ENCODE peak calls at places on chromosome 22, in ten cellular contexts. U, S, F, A, Y, K, E, B, C and Z are unnamed samples.

GRCh38 chr22:50189849-50190181 is 4.1 kb downstream of the TRABD start:
- DNase-seq in U (no peak), S (no peak), F (no peak), A (no peak), Y (no peak), K (peak), E (peak), B (no peak), C (no peak), Z (peak)

GRCh38 chr22:30857103-30857502 is 111.5 kb downstream of the MORC2 start:
- DNase-seq in U (no peak), S (no peak), F (no peak), A (no peak), Y (no peak), K (no peak), E (no peak), B (no peak), C (no peak), Z (no peak)

GRCh38 chr22:33379836-33380235 is 321.7 kb upstream of the SYN3 start:
- DNase-seq in U (peak), S (no peak), F (no peak), A (no peak), Y (no peak), K (no peak), E (no peak), B (no peak), C (no peak), Z (no peak)

GRCh38 chr22:31425331-31426050 is 26.1 kb downstream of the DRG1 start:
- DNase-seq in U (no peak), S (no peak), F (no peak), A (peak), Y (no peak), K (no peak), E (peak), B (peak), C (no peak), Z (peak)

GRCh38 chr22:32625985-32626384 is 151.4 kb downstream of the FBXO7 start:
- DNase-seq in U (no peak), S (no peak), F (no peak), A (no peak), Y (peak), K (no peak), E (no peak), B (no peak), C (no peak), Z (peak)

GRCh38 chr22:33918676-33919590 is 1.3 kb downstream of the LARGE1 start:
- DNase-seq in U (no peak), S (no peak), F (no peak), A (peak), Y (peak), K (no peak), E (peak), B (peak), C (peak), Z (no peak)

GRCh38 chr22:24474649-24475048 is 20.5 kb upstream of the UPB1 start:
- DNase-seq in U (no peak), S (no peak), F (no peak), A (no peak), Y (no peak), K (no peak), E (no peak), B (no peak), C (no peak), Z (peak)

GRCh38 chr22:30890689-30891442 is 77.7 kb downstream of the MORC2 start:
- DNase-seq in U (peak), S (no peak), F (peak), A (peak), Y (peak), K (peak), E (peak), B (peak), C (peak), Z (peak)

GRCh38 chr22:27749597-27750225 is 51.8 kb downstream of the MN1 start:
- DNase-seq in U (no peak), S (no peak), F (no peak), A (no peak), Y (peak), K (no peak), E (no peak), B (peak), C (no peak), Z (peak)

GRCh38 chr22:36858966-36859365 is 1.8 kb upstream of the NCF4 start:
- DNase-seq in U (no peak), S (no peak), F (no peak), A (no peak), Y (no peak), K (no peak), E (no peak), B (no peak), C (no peak), Z (no peak)

GRCh38 chr22:36860017-36860416 is 789 bp upstream of the NCF4 start:
- DNase-seq in U (no peak), S (no peak), F (no peak), A (no peak), Y (no peak), K (no peak), E (no peak), B (peak), C (no peak), Z (no peak)

GRCh38 chr22:36862251-36863242 is 1.7 kb downstream of the NCF4 start:
- DNase-seq in U (no peak), S (peak), F (no peak), A (peak), Y (no peak), K (peak), E (no peak), B (no peak), C (peak), Z (no peak)

GRCh38 chr22:36860438-36860820 is 377 bp upstream of the NCF4 start:
- DNase-seq in U (no peak), S (no peak), F (no peak), A (no peak), Y (no peak), K (no peak), E (no peak), B (no peak), C (no peak), Z (no peak)

GRCh38 chr22:36860821-36861659 is at the start of gene NCF4:
- DNase-seq in U (peak), S (peak), F (no peak), A (peak), Y (no peak), K (peak), E (no peak), B (no peak), C (peak), Z (no peak)
- H3K4me3 ChIP-seq in U (peak), S (peak), F (no peak), A (no peak), Y (no peak), K (no peak), E (no peak), B (no peak), C (peak), Z (no peak)

DNA sequence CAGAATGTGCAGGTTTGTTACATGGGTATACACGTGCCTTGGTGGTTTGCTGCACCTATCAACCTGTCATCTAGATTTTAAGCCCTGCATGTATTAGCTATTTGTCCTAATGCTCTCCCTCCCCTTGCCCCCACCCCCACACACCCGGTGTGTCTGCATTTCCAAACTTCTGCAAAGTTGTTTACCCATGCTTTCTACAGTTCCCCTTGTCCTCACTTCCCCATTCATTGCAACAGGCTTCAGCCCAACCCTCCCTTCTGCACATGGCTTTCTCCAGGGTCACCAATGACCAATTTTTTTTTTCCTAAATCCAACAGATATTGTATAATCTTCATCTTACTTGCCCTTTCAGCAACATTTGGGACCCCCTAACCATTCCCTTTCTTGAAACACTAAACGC is 32.0 kb upstream of the NUP50 start:
- DNase-seq in U (peak), S (peak), F (no peak), A (peak), Y (no peak), K (peak), E (no peak), B (no peak), C (peak), Z (no peak)
- H3K4me3 ChIP-seq in U (no peak), S (no peak), F (no peak), A (no peak), Y (no peak), K (no peak), E (no peak), B (no peak), C (no peak), Z (no peak)

DNA sequence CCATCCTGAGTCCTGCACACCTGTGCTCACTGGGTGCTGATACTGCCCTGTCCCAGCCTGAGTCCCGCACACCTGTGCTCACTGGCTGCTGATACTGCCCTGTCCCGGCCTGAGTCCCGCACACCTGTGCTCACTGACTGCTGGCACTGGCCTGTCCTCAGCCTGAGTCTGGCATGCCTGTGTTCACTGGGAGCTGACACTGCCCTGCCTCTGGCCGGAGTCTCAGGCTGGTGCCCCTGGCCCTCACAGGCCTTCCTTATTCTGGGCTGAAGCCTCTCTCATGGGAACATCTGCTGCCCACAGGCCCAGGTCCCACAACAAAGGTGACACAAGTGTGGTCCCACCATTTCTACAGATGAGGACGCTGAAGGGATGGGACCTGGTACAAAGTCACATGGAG is 115.1 kb downstream of the MPPED1 start:
- DNase-seq in U (no peak), S (no peak), F (no peak), A (no peak), Y (no peak), K (no peak), E (no peak), B (no peak), C (no peak), Z (no peak)
- H3K4me3 ChIP-seq in U (no peak), S (no peak), F (no peak), A (no peak), Y (no peak), K (no peak), E (no peak), B (no peak), C (no peak), Z (no peak)

GRCh38 chr22:39534092-39534506 is 1.6 kb upstream of the RPS19BP1 start:
- DNase-seq in U (no peak), S (no peak), F (no peak), A (no peak), Y (no peak), K (no peak), E (no peak), B (no peak), C (no peak), Z (no peak)
- H3K4me3 ChIP-seq in U (no peak), S (no peak), F (no peak), A (no peak), Y (no peak), K (no peak), E (no peak), B (no peak), C (no peak), Z (no peak)

DNA sequence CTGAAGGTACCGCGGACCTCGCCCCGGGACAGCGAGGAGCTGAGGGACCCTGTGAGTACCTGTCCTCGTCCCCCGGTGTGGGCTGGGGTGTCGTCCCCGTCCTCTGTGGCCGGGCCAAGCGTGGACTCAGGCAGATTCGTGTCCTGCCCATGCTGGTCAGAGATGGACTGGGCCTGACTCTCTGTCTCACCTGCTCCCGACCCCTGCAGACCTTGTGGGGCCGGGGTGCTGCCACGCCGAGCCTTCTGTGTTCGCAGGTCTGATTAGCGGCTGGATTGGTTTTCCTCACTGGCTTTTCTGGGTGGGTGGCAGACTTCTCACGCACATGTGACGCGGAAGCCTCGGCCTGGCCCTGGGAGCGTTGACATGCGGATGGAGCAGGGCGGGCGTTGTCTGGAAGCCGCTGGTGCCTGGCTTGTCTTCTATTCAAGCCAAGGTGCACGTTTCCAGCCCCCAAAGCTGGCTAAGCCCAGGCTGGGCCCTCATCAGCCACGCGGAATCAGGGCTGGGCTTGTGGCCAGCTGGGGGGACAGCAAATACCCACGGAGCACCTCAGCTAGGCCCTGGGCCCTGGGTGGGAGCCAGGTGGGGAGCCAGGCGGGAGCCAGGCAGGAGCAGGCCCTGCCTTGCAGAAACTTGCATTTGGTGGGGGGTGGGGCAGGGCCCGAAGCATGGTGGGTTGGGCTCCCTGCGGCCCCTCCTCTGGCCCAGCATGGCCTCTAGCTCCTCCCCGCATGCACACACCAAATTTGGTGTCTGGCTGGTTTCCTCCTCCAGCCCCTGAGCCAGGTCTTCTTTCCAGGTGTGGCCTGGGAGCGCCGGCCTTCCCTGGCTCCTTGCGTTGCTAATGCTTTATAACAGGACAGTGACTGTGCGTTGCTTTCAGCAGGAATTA is 7.0 kb downstream of the GRAMD4 start:
- DNase-seq in U (peak), S (no peak), F (no peak), A (no peak), Y (no peak), K (no peak), E (no peak), B (peak), C (no peak), Z (no peak)
- H3K4me3 ChIP-seq in U (no peak), S (no peak), F (no peak), A (no peak), Y (no peak), K (no peak), E (no peak), B (no peak), C (no peak), Z (no peak)

DNA sequence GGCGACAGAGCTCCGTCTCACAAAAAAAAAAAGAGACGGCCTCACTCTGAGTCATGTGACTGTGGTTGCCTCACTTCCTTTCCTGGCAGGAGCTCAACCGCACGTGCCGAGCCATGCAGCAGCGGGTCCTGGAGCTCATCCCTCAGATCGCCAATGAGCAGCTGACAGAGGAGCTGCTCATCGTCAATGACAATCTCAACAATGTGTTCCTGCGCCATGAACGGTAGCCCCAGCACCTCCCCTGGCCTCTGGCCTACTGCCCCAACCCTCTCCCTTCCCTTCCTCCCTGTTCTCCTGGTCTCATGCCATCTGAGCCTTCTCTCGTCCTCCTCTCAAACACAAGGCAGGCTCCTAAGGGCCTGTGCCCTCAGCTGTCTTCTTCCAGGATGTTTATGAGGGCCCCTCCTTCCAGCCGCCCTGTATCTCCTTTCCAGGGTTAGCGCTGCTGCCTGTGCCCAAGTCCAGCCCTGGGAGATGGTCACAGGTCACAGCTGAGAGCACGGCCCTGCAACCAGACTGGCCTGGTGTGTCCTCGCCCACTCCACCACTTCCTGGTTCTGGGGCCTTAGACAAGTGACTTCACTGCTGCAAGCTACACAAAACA is 30.7 kb downstream of the TOM1 start:
- DNase-seq in U (peak), S (peak), F (no peak), A (peak), Y (peak), K (peak), E (peak), B (peak), C (peak), Z (peak)
- H3K4me3 ChIP-seq in U (no peak), S (no peak), F (no peak), A (no peak), Y (no peak), K (no peak), E (no peak), B (no peak), C (peak), Z (no peak)

GRCh38 chr22:22123118-22123959 is 121.2 kb upstream of the VPREB1 start:
- DNase-seq in U (no peak), S (no peak), F (no peak), A (no peak), Y (no peak), K (no peak), E (no peak), B (no peak), C (peak), Z (no peak)
- H3K4me3 ChIP-seq in U (no peak), S (no peak), F (no peak), A (no peak), Y (no peak), K (no peak), E (no peak), B (no peak), C (no peak), Z (no peak)

GRCh38 chr22:26481112-26481693 is 2.4 kb downstream of the HPS4 start:
- DNase-seq in U (no peak), S (no peak), F (no peak), A (no peak), Y (no peak), K (no peak), E (no peak), B (peak), C (no peak), Z (no peak)
- H3K4me3 ChIP-seq in U (no peak), S (peak), F (no peak), A (no peak), Y (no peak), K (no peak), E (no peak), B (no peak), C (peak), Z (no peak)

GRCh38 chr22:29469755-29470154 is 10.3 kb upstream of the NEFH start:
- DNase-seq in U (no peak), S (no peak), F (no peak), A (no peak), Y (no peak), K (no peak), E (no peak), B (peak), C (no peak), Z (no peak)
- H3K4me3 ChIP-seq in U (no peak), S (no peak), F (peak), A (no peak), Y (peak), K (peak), E (no peak), B (peak), C (no peak), Z (no peak)